ENCODE peak calls at places on chromosomes 3 and 15, in ten cellular contexts. G, O, N, J, V, Y, B, K, C and W are unnamed samples.

GRCh38 chr3:39000008-39000450 is 51.7 kb downstream of the SCN11A start:
- DNase-seq in G (peak; percentile 63), O (peak; percentile 30), N (peak; percentile 66), J (no peak), V (no peak), Y (no peak), B (no peak), K (peak; percentile 62), C (no peak), W (peak; percentile 69)

GRCh38 chr3:128867200-128868125 is 12.0 kb upstream of the ACAD9 start:
- DNase-seq in G (no peak), O (no peak), N (no peak), J (no peak), V (no peak), Y (no peak), B (no peak), K (no peak), C (no peak), W (peak; percentile 56)

GRCh38 chr3:134652409-134652831 is 1.6 kb upstream of the KY start:
- DNase-seq in G (peak; percentile 41), O (peak; percentile 80), N (no peak), J (no peak), V (no peak), Y (no peak), B (no peak), K (peak; percentile 5), C (no peak), W (no peak)

GRCh38 chr3:52354676-52355075 is 38.6 kb downstream of the DNAH1 start:
- DNase-seq in G (no peak), O (no peak), N (no peak), J (no peak), V (no peak), Y (no peak), B (no peak), K (no peak), C (no peak), W (no peak)

GRCh38 chr15:93130111-93130510 is 41.1 kb upstream of the RGMA start:
- DNase-seq in G (peak; percentile 16), O (no peak), N (no peak), J (no peak), V (no peak), Y (no peak), B (no peak), K (no peak), C (no peak), W (no peak)

GRCh38 chr15:62928242-62928995 is 114.1 kb upstream of the TPM1 start:
- DNase-seq in G (no peak), O (no peak), N (no peak), J (no peak), V (no peak), Y (no peak), B (no peak), K (no peak), C (no peak), W (no peak)

GRCh38 chr15:65286069-65286703 is 497 bp downstream of the PARP16 start:
- DNase-seq in G (peak; percentile 80), O (no peak), N (peak; percentile 60), J (peak; percentile 33), V (peak; percentile 62), Y (no peak), B (no peak), K (peak; percentile 58), C (no peak), W (peak; percentile 73)

GRCh38 chr15:45126535-45127158 is 3.0 kb downstream of the DUOXA1 start:
- DNase-seq in G (peak; percentile 61), O (no peak), N (no peak), J (no peak), V (no peak), Y (no peak), B (peak; percentile 34), K (peak; percentile 34), C (peak; percentile 33), W (peak; percentile 42)

GRCh38 chr3:156449712-156450574 is 105.0 kb downstream of the SSR3 start:
- DNase-seq in G (peak; percentile 53), O (peak; percentile 45), N (peak; percentile 24), J (no peak), V (no peak), Y (no peak), B (no peak), K (peak; percentile 49), C (no peak), W (peak; percentile 42)

GRCh38 chr15:29480278-29480677 is 210.7 kb upstream of the NSMCE3 start:
- DNase-seq in G (no peak), O (no peak), N (peak; percentile 9), J (no peak), V (no peak), Y (no peak), B (no peak), K (no peak), C (no peak), W (no peak)

GRCh38 chr3:46926871-46927717 is 49.5 kb downstream of the CCDC12 start:
- DNase-seq in G (no peak), O (no peak), N (peak; percentile 87), J (no peak), V (peak; percentile 47), Y (no peak), B (no peak), K (peak; percentile 95), C (no peak), W (peak; percentile 92)

GRCh38 chr15:65326109-65326508 is 21.6 kb downstream of the RNU5B-1 start:
- DNase-seq in G (peak; percentile 80), O (no peak), N (peak; percentile 20), J (no peak), V (no peak), Y (peak; percentile 32), B (no peak), K (no peak), C (no peak), W (no peak)

GRCh38 chr3:157136647-157137387 is 23.1 kb downstream of the CCNL1 start:
- DNase-seq in G (peak; percentile 51), O (no peak), N (no peak), J (no peak), V (peak; percentile 83), Y (peak; percentile 48), B (no peak), K (no peak), C (no peak), W (no peak)

GRCh38 chr3:174951023-174951422 is 91.9 kb downstream of the NAALADL2 start:
- DNase-seq in G (peak; percentile 21), O (no peak), N (no peak), J (no peak), V (no peak), Y (no peak), B (no peak), K (no peak), C (no peak), W (no peak)

GRCh38 chr3:121660356-121661171 is at the start of gene HCLS1:
- DNase-seq in G (no peak), O (no peak), N (peak; percentile 69), J (no peak), V (peak; percentile 72), Y (no peak), B (peak; percentile 77), K (peak; percentile 90), C (peak; percentile 76), W (peak; percentile 89)

GRCh38 chr3:34511891-34512290 is 713.5 kb downstream of the PDCD6IP start:
- DNase-seq in G (peak; percentile 2), O (no peak), N (no peak), J (no peak), V (no peak), Y (no peak), B (no peak), K (no peak), C (no peak), W (no peak)

GRCh38 chr15:68154923-68155559 is 50.1 kb downstream of the CALML4 start:
- DNase-seq in G (peak; percentile 58), O (peak; percentile 50), N (peak; percentile 13), J (peak; percentile 15), V (peak; percentile 33), Y (no peak), B (no peak), K (peak; percentile 52), C (no peak), W (peak; percentile 56)

GRCh38 chr15:63587527-63587926 is 9.7 kb upstream of the FBXL22 start:
- DNase-seq in G (peak; percentile 61), O (no peak), N (no peak), J (no peak), V (no peak), Y (no peak), B (no peak), K (no peak), C (no peak), W (no peak)

GRCh38 chr3:86416334-86416733 is 574.6 kb downstream of the VGLL3 start:
- DNase-seq in G (no peak), O (no peak), N (no peak), J (no peak), V (no peak), Y (no peak), B (no peak), K (no peak), C (no peak), W (no peak)